ENCODE peak calls at places on chromosomes 7 and 10, in nine cellular contexts. W is Panc1, K is AG10803, H is GM13976, B is prostate gland, I is GM20000, T is fibroblast of mammary gland, A is astrocyte of the cerebellum, J is fibroblast of pulmonary artery. U is an unnamed sample.

GRCh38 chr7:104089622-104090021 is 100.2 kb upstream of the RELN start:
- DNase-seq in T (no peak), W (no peak), A (no peak), B (no peak), H (no peak), J (no peak), I (no peak), K (no peak), U (no peak)

GRCh38 chr10:10644317-10645111 is 373.2 kb upstream of the CELF2 start:
- DNase-seq in A (no peak), J (no peak), I (no peak), B (no peak), W (no peak), T (peak), K (peak), H (no peak), U (no peak)

GRCh38 chr10:43201545-43202131 is 63.4 kb downstream of the CSGALNACT2 start:
- DNase-seq in K (no peak), T (no peak), W (no peak), J (no peak), B (no peak), I (peak), A (no peak), H (peak), U (no peak)

GRCh38 chr7:135792334-135792733 is 43.7 kb upstream of the FAM180A start:
- DNase-seq in H (no peak), T (no peak), A (no peak), W (no peak), K (no peak), I (no peak), J (no peak), B (no peak), U (no peak)

GRCh38 chr10:70931168-70931805 is 42.9 kb upstream of the PCBD1 start:
- DNase-seq in B (peak), J (peak), A (peak), H (no peak), W (no peak), T (peak), I (no peak), K (peak), U (peak)

GRCh38 chr10:48655426-48656240 is 29.0 kb upstream of the WDFY4 start:
- DNase-seq in H (no peak), K (peak), T (peak), I (no peak), J (peak), W (peak), B (peak), A (no peak), U (peak)

GRCh38 chr10:108749042-108749441 is 1174.3 kb downstream of the XPNPEP1 start:
- DNase-seq in W (no peak), A (no peak), H (peak), K (no peak), J (no peak), B (no peak), I (no peak), T (no peak), U (no peak)

GRCh38 chr7:152897401-152897800 is 137.8 kb downstream of the ACTR3B start:
- DNase-seq in I (no peak), A (no peak), B (no peak), W (no peak), H (no peak), K (no peak), J (no peak), T (no peak), U (no peak)

GRCh38 chr10:22712959-22713852 is 1.2 kb downstream of the PIP4K2A start:
- DNase-seq in T (peak), A (no peak), J (peak), K (peak), W (no peak), B (no peak), H (peak), I (peak), U (peak)

GRCh38 chr7:322111-322671 is 32.2 kb downstream of the FOXL3 start:
- DNase-seq in I (peak), T (peak), H (peak), W (no peak), A (no peak), K (peak), B (peak), J (peak), U (peak)

GRCh38 chr7:154613811-154614210 is 389.1 kb downstream of the PAXIP1 start:
- DNase-seq in H (no peak), J (no peak), W (no peak), I (no peak), B (no peak), A (no peak), K (no peak), T (no peak), U (no peak)

GRCh38 chr10:4663162-4663992 is 162.6 kb upstream of the AKR1E2 start:
- DNase-seq in B (peak), A (peak), K (peak), T (peak), I (peak), J (peak), W (peak), H (peak), U (peak)

GRCh38 chr7:140617081-140617480 is 23.5 kb downstream of the DENND2A start:
- DNase-seq in K (no peak), T (no peak), I (no peak), J (no peak), B (no peak), A (no peak), H (no peak), W (no peak), U (no peak)

GRCh38 chr10:132700168-132701098 is 85.5 kb downstream of the NKX6-2 start:
- DNase-seq in H (no peak), J (peak), B (no peak), A (no peak), W (no peak), I (no peak), K (peak), T (peak), U (no peak)

GRCh38 chr10:61492596-61492995 is 39.4 kb upstream of the TMEM26 start:
- DNase-seq in H (no peak), T (no peak), B (no peak), I (no peak), W (no peak), K (no peak), J (no peak), A (no peak), U (no peak)

DNA sequence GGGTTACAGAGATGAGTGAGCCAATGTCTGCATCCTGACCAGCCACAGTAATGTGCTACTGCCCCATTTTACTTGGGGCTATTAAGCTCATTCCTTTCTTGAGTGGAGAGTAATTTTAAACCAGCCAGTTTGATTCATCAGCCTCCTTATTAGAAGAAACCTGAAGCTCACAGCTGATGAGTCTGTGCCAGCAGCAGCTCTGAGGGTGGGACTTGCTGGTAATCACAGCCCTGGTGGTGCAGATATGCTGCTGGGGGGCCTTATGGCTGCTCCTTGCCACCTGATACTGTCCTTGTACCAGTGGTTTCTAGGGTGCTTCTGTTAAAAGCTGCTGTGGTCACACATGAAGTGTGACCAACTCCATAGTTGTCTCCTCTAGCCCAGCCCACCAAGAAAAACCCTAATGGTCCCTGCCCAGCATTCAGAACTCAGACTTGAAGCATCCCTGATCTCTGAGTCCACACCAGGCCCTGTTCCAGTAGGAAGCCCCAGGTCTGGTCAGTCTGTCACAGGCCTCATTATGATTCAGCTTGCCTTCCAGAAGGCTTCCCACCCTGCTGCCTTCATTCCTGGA is 29.0 kb upstream of the RBM20 start:
- DNase-seq in A (no peak), B (no peak), K (no peak), W (no peak), H (no peak), T (no peak), J (no peak), I (no peak), U (peak)
- TF ChIP-seq CTCF in A (no peak), B (no peak), K (no peak), W (no peak), H (no peak), T (no peak), J (no peak), I (no peak), U (no peak)

DNA sequence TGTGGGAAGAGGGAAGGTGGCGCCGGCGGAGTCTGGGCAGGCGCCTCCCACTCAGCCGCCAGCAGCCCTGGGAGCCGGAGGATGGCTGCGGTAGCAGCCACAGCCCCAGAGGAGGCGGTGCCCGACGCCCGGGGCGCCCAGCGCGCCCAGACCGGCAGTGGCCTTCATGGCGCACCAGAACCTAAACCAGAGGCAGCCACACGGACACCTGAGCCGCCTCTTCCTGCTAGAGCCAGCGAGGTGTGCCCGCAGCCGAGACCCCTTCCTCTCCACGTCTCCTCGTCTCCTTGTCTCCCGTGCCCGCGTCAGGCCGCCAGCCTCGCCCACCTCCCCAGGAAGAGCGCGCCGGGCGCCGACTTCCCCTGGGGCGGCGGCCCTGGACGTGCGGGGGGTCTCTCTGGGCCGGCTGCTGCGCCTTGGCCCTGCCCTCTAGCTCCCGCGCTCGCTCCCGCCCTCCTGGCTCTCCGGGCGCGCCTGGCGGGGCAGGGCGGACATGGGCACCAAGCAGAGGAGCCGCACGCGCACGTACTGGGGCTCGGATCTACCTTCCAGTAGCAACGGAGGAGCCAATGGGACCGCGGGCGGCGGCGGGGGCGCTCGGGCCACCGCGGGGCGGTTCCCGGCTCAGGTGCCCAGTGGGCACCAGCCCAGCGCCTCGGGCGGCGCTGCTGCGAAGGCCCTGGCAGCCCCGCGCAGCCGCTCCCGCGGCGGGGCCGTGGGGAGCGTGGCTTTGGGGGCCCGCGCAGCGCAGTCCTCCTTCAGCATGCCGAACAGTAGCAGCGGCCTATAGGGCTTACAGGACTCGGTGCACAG is 33.0 kb upstream of the SFTPD start:
- DNase-seq in J (peak), W (no peak), I (peak), K (peak), H (peak), A (no peak), T (peak), B (peak), U (peak)
- TF ChIP-seq CTCF in J (no peak), W (peak), I (no peak), K (no peak), H (no peak), A (peak), T (no peak), B (no peak), U (no peak)

GRCh38 chr10:93678386-93678785 is 24.0 kb downstream of the FRA10AC1 start:
- DNase-seq in K (no peak), A (no peak), W (no peak), T (no peak), J (no peak), B (no peak), I (no peak), H (no peak), U (no peak)

GRCh38 chr10:93678805-93679587 is 23.4 kb downstream of the FRA10AC1 start:
- DNase-seq in B (no peak), J (no peak), T (no peak), H (no peak), W (no peak), K (no peak), A (no peak), I (no peak), U (no peak)

GRCh38 chr10:93680414-93681047 is 21.9 kb downstream of the FRA10AC1 start:
- DNase-seq in I (peak), J (peak), K (peak), A (peak), H (peak), B (no peak), W (peak), T (peak), U (peak)
- TF ChIP-seq CTCF in I (no peak), J (peak), K (peak), A (peak), H (no peak), B (peak), W (peak), T (peak), U (peak)

GRCh38 chr10:51057925-51058324 is 16.4 kb upstream of the PRKG1 start:
- DNase-seq in K (no peak), I (no peak), A (no peak), W (no peak), T (no peak), J (no peak), B (no peak), H (no peak), U (no peak)

GRCh38 chr10:51063166-51063565 is 11.1 kb upstream of the PRKG1 start:
- DNase-seq in A (no peak), W (no peak), T (no peak), K (no peak), H (no peak), J (no peak), I (no peak), B (no peak), U (no peak)

DNA sequence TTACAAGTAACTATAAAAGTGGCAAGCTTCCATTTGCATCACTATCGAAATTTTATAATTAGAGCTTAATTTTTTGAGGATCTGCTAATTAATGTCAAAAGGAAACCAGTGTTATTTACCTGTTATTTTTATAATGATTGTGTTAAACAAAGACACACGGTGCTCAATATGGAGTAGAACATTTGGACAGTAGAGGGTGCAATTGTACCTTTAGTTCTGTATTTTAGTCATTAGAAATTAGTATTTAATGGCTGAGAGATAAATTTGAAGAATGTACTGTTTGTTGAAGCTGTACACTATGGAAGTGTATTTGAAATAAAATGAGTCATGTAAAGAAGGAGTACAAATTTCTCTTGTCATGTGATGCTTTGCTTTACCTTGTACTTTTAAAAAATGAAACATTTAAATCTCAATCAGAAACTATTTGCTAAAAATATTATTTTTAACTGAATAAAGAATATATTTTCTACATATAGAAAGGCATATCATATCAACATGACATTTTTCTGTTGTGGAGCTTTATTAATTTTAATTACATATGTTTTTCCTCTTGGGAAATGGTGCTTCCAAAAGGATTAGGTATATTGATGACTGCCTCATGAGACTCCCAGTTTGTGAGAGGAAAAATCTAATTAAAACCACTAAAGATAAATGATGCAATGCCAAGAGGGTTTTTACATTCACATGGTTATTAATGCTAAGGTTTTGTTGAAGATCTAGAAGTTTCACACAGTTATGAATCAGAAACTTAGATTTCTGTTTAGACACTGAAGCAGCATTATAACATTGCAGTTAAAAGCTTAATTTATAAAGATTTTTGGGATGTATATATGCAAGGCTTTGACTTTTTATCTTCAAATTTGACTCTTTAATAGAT is 10.4 kb upstream of the PRKG1 start:
- DNase-seq in W (peak), A (peak), H (no peak), I (no peak), B (no peak), T (peak), K (peak), J (peak), U (peak)
- TF ChIP-seq CTCF in W (peak), A (peak), H (peak), I (peak), B (peak), T (peak), K (peak), J (peak), U (peak)

GRCh38 chr10:44853148-44853734 is 57.9 kb upstream of the TMEM72 start:
- DNase-seq in W (no peak), B (no peak), A (no peak), H (no peak), T (peak), K (peak), I (no peak), J (peak), U (peak)
- TF ChIP-seq CTCF in W (no peak), B (no peak), A (peak), H (no peak), T (peak), K (peak), I (no peak), J (peak), U (peak)

U was measured in HFFc6.